ENCODE peak calls at places on chromosomes 7 and 10, in four cellular contexts. Z is heart left ventricle, X is sigmoid colon, L is endothelial cell of umbilical vein. P is an unnamed sample.

GRCh38 chr7:38669965-38670520 is 38.9 kb upstream of the AMPH start:
- DNase-seq in Z (no peak), L (no peak), X (no peak), P (no peak)

GRCh38 chr10:93481213-93481930 is 762 bp downstream of the MYOF start:
- DNase-seq in L (no peak), X (peak), Z (no peak), P (no peak)

GRCh38 chr10:34780818-34781380 is 34.2 kb downstream of the PARD3 start:
- DNase-seq in L (peak), Z (peak), X (peak), P (no peak)

GRCh38 chr10:79942261-79943185 is 6.4 kb downstream of the SFTPD start:
- DNase-seq in Z (no peak), X (no peak), L (no peak), P (no peak)

GRCh38 chr7:92778972-92779371 is 57.4 kb downstream of the CDK6 start:
- DNase-seq in X (peak), Z (no peak), L (no peak), P (no peak)

GRCh38 chr10:12130237-12130872 is 878 bp downstream of the SEC61A2 start:
- DNase-seq in Z (no peak), L (peak), X (no peak), P (no peak)

GRCh38 chr10:83612746-83613145 is 526.6 kb upstream of the GHITM start:
- DNase-seq in X (no peak), L (no peak), Z (no peak), P (no peak)

GRCh38 chr7:39271386-39271785 is 293.7 kb downstream of the POU6F2 start:
- DNase-seq in X (peak), Z (peak), L (no peak), P (no peak)

GRCh38 chr10:127849224-127849623 is 43.5 kb downstream of the CLRN3 start:
- DNase-seq in Z (no peak), X (no peak), L (no peak), P (no peak)

GRCh38 chr7:98303906-98304305 is 22.4 kb downstream of the BRI3 start:
- DNase-seq in Z (no peak), X (no peak), L (no peak), P (no peak)

GRCh38 chr7:48087349-48087748 is 1.7 kb upstream of the UPP1 start:
- DNase-seq in X (no peak), L (peak), Z (no peak), P (no peak)

GRCh38 chr7:100142461-100142860 is 6.3 kb upstream of the LAMTOR4 start:
- DNase-seq in Z (no peak), X (no peak), L (no peak), P (no peak)

DNA sequence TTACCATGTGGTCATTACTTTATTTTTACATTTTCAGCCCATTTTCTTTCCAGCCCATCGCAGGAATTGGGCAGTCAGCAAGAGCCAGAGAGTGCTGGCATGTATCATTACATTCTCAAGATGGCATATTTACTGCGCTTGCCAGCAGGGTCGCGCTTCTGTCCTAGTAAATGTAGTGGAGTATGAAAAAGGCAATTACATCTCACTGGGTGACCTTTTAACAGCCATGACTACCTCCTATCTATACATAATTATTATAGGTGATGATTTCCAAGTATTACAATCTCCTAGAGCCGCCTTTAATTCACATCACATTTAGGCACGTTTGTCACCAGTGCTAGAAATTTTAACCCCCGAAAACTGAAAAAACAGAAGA is 433.7 kb upstream of the MGMT start:
- DNase-seq in Z (no peak), X (no peak), L (no peak), P (no peak)
- H3K27ac ChIP-seq in Z (no peak), X (no peak), L (no peak), P (no peak)

GRCh38 chr10:14878266-14879054 is at the start of gene SUV39H2:
- DNase-seq in X (peak), L (peak), Z (peak), P (peak)
- TF ChIP-seq POLR2A in X (peak), L (peak), Z (peak), P (peak)

GRCh38 chr10:33381391-33381790 is 46.9 kb upstream of the NRP1 start:
- DNase-seq in L (no peak), X (no peak), Z (no peak), P (no peak)

GRCh38 chr10:33376976-33377657 is 42.6 kb upstream of the NRP1 start:
- DNase-seq in X (no peak), Z (no peak), L (peak), P (no peak)

GRCh38 chr10:33376476-33376875 is 42.0 kb upstream of the NRP1 start:
- DNase-seq in L (no peak), X (no peak), Z (no peak), P (no peak)

GRCh38 chr10:33373263-33373662 is 38.8 kb upstream of the NRP1 start:
- DNase-seq in X (no peak), Z (no peak), L (no peak), P (no peak)

GRCh38 chr10:33377658-33378025 is 43.2 kb upstream of the NRP1 start:
- DNase-seq in Z (no peak), L (no peak), X (no peak), P (no peak)
- H3K27ac ChIP-seq in Z (no peak), L (no peak), X (no peak), P (no peak)

GRCh38 chr10:61163403-61163802 is 219.4 kb upstream of the RHOBTB1 start:
- DNase-seq in X (no peak), Z (no peak), L (no peak), P (no peak)
- TF ChIP-seq POLR2A in X (no peak), Z (no peak), L (no peak), P (no peak)

P was measured in Peyer's patch.